ENCODE peak calls at places on chromosomes 7 and 10, in nine cellular contexts. One of them, this sample, is unnamed.

GRCh38 chr10:33521062-33521461 is 186.6 kb upstream of the NRP1 start:
- DNase-seq in H9: no peak
- DNase-seq in neural progenitor cell: no peak
- DNase-seq in SW480: no peak
- DNase-seq in BJ: no peak
- DNase-seq in skeletal muscle cell: no peak
- DNase-seq in EL: peak; percentile 46
- DNase-seq in NCI-H1436: no peak
- DNase-seq in T-helper 1 cell: no peak
- DNase-seq in this sample: no peak

GRCh38 chr10:677038-677437 is 12.4 kb downstream of the DIP2C start:
- DNase-seq in H9: no peak
- DNase-seq in neural progenitor cell: no peak
- DNase-seq in SW480: no peak
- DNase-seq in BJ: no peak
- DNase-seq in skeletal muscle cell: no peak
- DNase-seq in EL: no peak
- DNase-seq in NCI-H1436: no peak
- DNase-seq in T-helper 1 cell: no peak
- DNase-seq in this sample: no peak

GRCh38 chr10:86715156-86715795 is 41.1 kb upstream of the BMPR1A start:
- DNase-seq in H9: no peak
- DNase-seq in neural progenitor cell: no peak
- DNase-seq in SW480: no peak
- DNase-seq in BJ: no peak
- DNase-seq in skeletal muscle cell: no peak
- DNase-seq in EL: no peak
- DNase-seq in NCI-H1436: no peak
- DNase-seq in T-helper 1 cell: no peak
- DNase-seq in this sample: no peak

GRCh38 chr10:129756912-129757861 is 206.9 kb downstream of the EBF3 start:
- DNase-seq in H9: peak; percentile 14
- DNase-seq in neural progenitor cell: no peak
- DNase-seq in SW480: no peak
- DNase-seq in BJ: no peak
- DNase-seq in skeletal muscle cell: no peak
- DNase-seq in EL: no peak
- DNase-seq in NCI-H1436: peak; percentile 73
- DNase-seq in T-helper 1 cell: no peak
- DNase-seq in this sample: no peak

GRCh38 chr10:15439381-15439837 is 68.3 kb upstream of the FAM171A1 start:
- DNase-seq in H9: peak; percentile 43
- DNase-seq in neural progenitor cell: peak; percentile 53
- DNase-seq in SW480: peak; percentile 44
- DNase-seq in BJ: no peak
- DNase-seq in skeletal muscle cell: no peak
- DNase-seq in EL: peak; percentile 21
- DNase-seq in NCI-H1436: no peak
- DNase-seq in T-helper 1 cell: no peak
- DNase-seq in this sample: no peak

GRCh38 chr10:31926154-31926553 is 2.5 kb downstream of the ARHGAP12 start:
- DNase-seq in H9: no peak
- DNase-seq in neural progenitor cell: no peak
- DNase-seq in SW480: peak; percentile 15
- DNase-seq in BJ: no peak
- DNase-seq in skeletal muscle cell: no peak
- DNase-seq in EL: no peak
- DNase-seq in NCI-H1436: no peak
- DNase-seq in T-helper 1 cell: no peak
- DNase-seq in this sample: no peak

GRCh38 chr7:131123991-131124629 is 203.6 kb upstream of the MKLN1 start:
- DNase-seq in H9: no peak
- DNase-seq in neural progenitor cell: no peak
- DNase-seq in SW480: no peak
- DNase-seq in BJ: no peak
- DNase-seq in skeletal muscle cell: no peak
- DNase-seq in EL: no peak
- DNase-seq in NCI-H1436: no peak
- DNase-seq in T-helper 1 cell: no peak
- DNase-seq in this sample: no peak

GRCh38 chr10:17607603-17608332 is 9.4 kb downstream of the HACD1 start:
- DNase-seq in H9: no peak
- DNase-seq in neural progenitor cell: peak; percentile 78
- DNase-seq in SW480: peak; percentile 56
- DNase-seq in BJ: no peak
- DNase-seq in skeletal muscle cell: no peak
- DNase-seq in EL: peak; percentile 63
- DNase-seq in NCI-H1436: peak; percentile 43
- DNase-seq in T-helper 1 cell: no peak
- DNase-seq in this sample: peak; percentile 33

GRCh38 chr7:76386691-76387260 is 22.7 kb downstream of the SSC4D start:
- DNase-seq in H9: no peak
- DNase-seq in neural progenitor cell: no peak
- DNase-seq in SW480: no peak
- DNase-seq in BJ: no peak
- DNase-seq in skeletal muscle cell: no peak
- DNase-seq in EL: peak; percentile 35
- DNase-seq in NCI-H1436: no peak
- DNase-seq in T-helper 1 cell: no peak
- DNase-seq in this sample: no peak

GRCh38 chr7:101555269-101555920 is 73.7 kb downstream of the MYL10 start:
- DNase-seq in H9: peak; percentile 14
- DNase-seq in neural progenitor cell: no peak
- DNase-seq in SW480: no peak
- DNase-seq in BJ: no peak
- DNase-seq in skeletal muscle cell: no peak
- DNase-seq in EL: no peak
- DNase-seq in NCI-H1436: no peak
- DNase-seq in T-helper 1 cell: no peak
- DNase-seq in this sample: no peak

GRCh38 chr7:71459137-71459536 is 327.2 kb downstream of the GALNT17 start:
- DNase-seq in H9: no peak
- DNase-seq in neural progenitor cell: no peak
- DNase-seq in SW480: no peak
- DNase-seq in BJ: no peak
- DNase-seq in skeletal muscle cell: peak; percentile 12
- DNase-seq in EL: no peak
- DNase-seq in NCI-H1436: no peak
- DNase-seq in T-helper 1 cell: no peak
- DNase-seq in this sample: no peak

GRCh38 chr7:18831381-18831901 is 286.0 kb downstream of the TWIST1 start:
- DNase-seq in H9: no peak
- DNase-seq in neural progenitor cell: no peak
- DNase-seq in SW480: no peak
- DNase-seq in BJ: no peak
- DNase-seq in skeletal muscle cell: no peak
- DNase-seq in EL: no peak
- DNase-seq in NCI-H1436: no peak
- DNase-seq in T-helper 1 cell: no peak
- DNase-seq in this sample: no peak

This sample was measured in NCI-H1417.